ENCODE peak calls at places on chromosomes 1 and 21, in five cellular contexts. O is IMR-90, E is mesenchymal stem cell, T is H1, Q is trophoblast cell. U is an unnamed sample.

GRCh38 chr1:31127266-31127665 is 61.7 kb upstream of the PUM1 start:
- DNase-seq in T (no peak), E (peak; percentile 59), Q (no peak), O (peak; percentile 79), U (no peak)

GRCh38 chr1:59705849-59706599 is 108.7 kb upstream of the HOOK1 start:
- DNase-seq in O (peak; percentile 93), E (peak; percentile 85), Q (no peak), T (no peak), U (no peak)

GRCh38 chr1:8822383-8823294 is 5.2 kb upstream of the RERE start:
- DNase-seq in Q (peak; percentile 15), E (peak; percentile 96), O (peak; percentile 89), T (no peak), U (no peak)

GRCh38 chr1:109761227-109762038 is 2.3 kb downstream of the EPS8L3 start:
- DNase-seq in O (no peak), Q (no peak), E (peak; percentile 52), T (no peak), U (no peak)

GRCh38 chr1:20837554-20838192 is 50.6 kb upstream of the HP1BP3 start:
- DNase-seq in T (no peak), O (no peak), Q (no peak), E (peak; percentile 12), U (no peak)

GRCh38 chr21:43854773-43855633 is 10.0 kb upstream of the AGPAT3 start:
- DNase-seq in Q (no peak), E (peak; percentile 36), O (no peak), T (no peak), U (no peak)

GRCh38 chr1:3313579-3313955 is 140.9 kb upstream of the ARHGEF16 start:
- DNase-seq in Q (no peak), E (peak; percentile 82), O (peak; percentile 89), T (no peak), U (peak; percentile 40)

GRCh38 chr1:76759950-76760349 is 107.3 kb upstream of the ST6GALNAC5 start:
- DNase-seq in T (no peak), O (peak; percentile 3), E (peak; percentile 11), Q (peak; percentile 31), U (no peak)

GRCh38 chr1:86089765-86090164 is 66.8 kb downstream of the COL24A1 start:
- DNase-seq in Q (no peak), T (no peak), O (no peak), E (no peak), U (no peak)

GRCh38 chr21:41247561-41247968 is 69.0 kb upstream of the FAM3B start:
- DNase-seq in T (no peak), O (peak; percentile 76), Q (no peak), E (no peak), U (no peak)

GRCh38 chr1:185373813-185374524 is 56.9 kb upstream of the IVNS1ABP start:
- DNase-seq in O (peak; percentile 36), E (peak; percentile 52), T (no peak), Q (peak; percentile 18), U (no peak)

GRCh38 chr1:93692983-93693591 is 11.4 kb upstream of the BCAR3 start:
- DNase-seq in Q (peak; percentile 79), O (peak; percentile 90), T (no peak), E (peak; percentile 79), U (no peak)

GRCh38 chr1:40592107-40592773 is 60.8 kb downstream of the ZNF684 start:
- DNase-seq in O (peak; percentile 17), E (peak; percentile 17), T (no peak), Q (peak; percentile 35), U (no peak)

DNA sequence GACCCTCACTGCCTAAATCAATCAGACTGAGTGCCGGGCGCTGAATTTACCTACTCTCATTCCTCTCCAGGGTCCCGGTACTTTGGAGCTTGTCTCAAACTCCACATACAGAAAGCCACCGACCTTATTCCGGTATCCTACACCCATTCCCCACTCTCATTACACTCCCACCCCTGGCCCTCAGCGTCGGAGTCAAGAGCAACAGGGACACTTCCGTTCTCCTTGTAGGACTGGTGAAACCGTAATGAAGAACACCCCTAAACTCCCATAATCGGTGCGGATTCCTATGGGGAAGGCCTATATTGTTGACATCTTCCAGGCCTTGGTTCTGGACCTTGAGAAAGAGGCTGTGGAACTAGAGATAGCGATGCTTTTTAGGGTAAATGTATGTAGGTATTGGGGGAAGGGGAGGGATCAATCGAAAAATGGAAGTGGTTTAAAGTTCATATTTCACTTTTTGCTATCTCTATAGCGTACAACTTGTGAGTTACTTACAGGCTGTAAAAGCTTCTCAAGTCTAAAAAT is 862 bp downstream of the ZBED6 start:
- DNase-seq in O (peak; percentile 26), T (no peak), Q (peak; percentile 40), E (peak; percentile 66), U (no peak)
- H3K14ac ChIP-seq in O (peak overlapping the region; percentile 100), T (no peak overlapping the region), Q (peak overlapping the region; percentile 60), E (peak overlapping the region; percentile 70), U (no peak overlapping the region)

GRCh38 chr1:244917271-244917670 is 52.9 kb upstream of the HNRNPU start:
- DNase-seq in Q (no peak), E (no peak), T (no peak), O (no peak), U (no peak)

GRCh38 chr1:244915736-244916135 is 51.4 kb upstream of the HNRNPU start:
- DNase-seq in Q (no peak), T (no peak), O (no peak), E (no peak), U (no peak)

GRCh38 chr1:244918422-244919319 is 54.3 kb upstream of the HNRNPU start:
- DNase-seq in E (peak; percentile 36), O (peak; percentile 12), Q (peak; percentile 67), T (no peak), U (peak; percentile 21)

GRCh38 chr1:244920911-244921310 is 56.6 kb upstream of the HNRNPU start:
- DNase-seq in Q (peak; percentile 22), T (no peak), O (peak; percentile 30), E (peak; percentile 33), U (no peak)

GRCh38 chr1:244919320-244920282 is 55.3 kb upstream of the HNRNPU start:
- DNase-seq in E (no peak), O (no peak), T (no peak), Q (no peak), U (no peak)
- H3K4me3 ChIP-seq in E (peak overlapping the region; percentile 79), O (peak overlapping the region; percentile 52), T (no peak overlapping the region), Q (no peak overlapping the region), U (no peak overlapping the region)

GRCh38 chr1:115647919-115648597 is 6.3 kb downstream of the VANGL1 start:
- DNase-seq in E (no peak), O (no peak), Q (no peak), T (no peak), U (no peak)
- H2BK120ac ChIP-seq in E (no peak overlapping the region), O (no peak overlapping the region), Q (no peak overlapping the region), T (no peak overlapping the region), U (no peak overlapping the region)

GRCh38 chr1:43366179-43366578 is 1.6 kb downstream of the ELOVL1 start:
- DNase-seq in O (no peak), Q (peak; percentile 65), E (no peak), T (no peak), U (no peak)
- H3K14ac ChIP-seq in O (peak overlapping the region; percentile 99), Q (peak overlapping the region; percentile 5), E (no peak overlapping the region), T (no peak overlapping the region), U (no peak overlapping the region)

DNA sequence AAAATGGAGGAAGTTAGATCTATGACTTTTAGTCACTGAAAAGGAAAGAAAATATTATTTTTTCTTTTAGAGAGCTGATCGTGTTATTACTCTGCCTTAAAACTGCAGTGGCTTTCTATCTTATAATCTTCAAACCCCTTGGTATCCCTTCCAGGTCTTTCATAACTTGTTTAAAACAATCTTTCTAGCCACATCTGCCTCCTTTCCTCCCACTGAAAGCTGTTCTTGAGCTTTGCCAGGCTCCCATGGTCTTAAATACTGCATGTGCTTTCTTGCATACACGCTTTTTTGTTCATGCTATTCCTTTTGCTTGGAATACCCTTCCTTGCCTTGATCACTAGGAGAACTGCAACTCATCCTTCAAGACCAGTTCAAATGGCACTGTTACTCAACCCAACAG is 65.9 kb upstream of the GADD45A start:
- DNase-seq in O (no peak), T (no peak), E (no peak), Q (no peak), U (no peak)
- H3K4me3 ChIP-seq in O (no peak overlapping the region), T (no peak overlapping the region), E (peak overlapping the region; percentile 48), Q (no peak overlapping the region), U (no peak overlapping the region)

GRCh38 chr1:97013904-97014303 is 292.3 kb downstream of the PTBP2 start:
- DNase-seq in T (no peak), O (peak; percentile 76), Q (no peak), E (peak; percentile 18), U (no peak)

GRCh38 chr1:97014426-97014825 is 292.8 kb downstream of the PTBP2 start:
- DNase-seq in E (no peak), Q (no peak), T (no peak), O (no peak), U (no peak)

GRCh38 chr1:97017895-97018294 is 296.3 kb downstream of the PTBP2 start:
- DNase-seq in E (peak; percentile 12), O (no peak), Q (peak; percentile 38), T (peak; percentile 9), U (peak; percentile 20)
- H2BK120ac ChIP-seq in E (no peak overlapping the region), O (no peak overlapping the region), Q (no peak overlapping the region), T (peak overlapping the region; percentile 36), U (no peak overlapping the region)

DNA sequence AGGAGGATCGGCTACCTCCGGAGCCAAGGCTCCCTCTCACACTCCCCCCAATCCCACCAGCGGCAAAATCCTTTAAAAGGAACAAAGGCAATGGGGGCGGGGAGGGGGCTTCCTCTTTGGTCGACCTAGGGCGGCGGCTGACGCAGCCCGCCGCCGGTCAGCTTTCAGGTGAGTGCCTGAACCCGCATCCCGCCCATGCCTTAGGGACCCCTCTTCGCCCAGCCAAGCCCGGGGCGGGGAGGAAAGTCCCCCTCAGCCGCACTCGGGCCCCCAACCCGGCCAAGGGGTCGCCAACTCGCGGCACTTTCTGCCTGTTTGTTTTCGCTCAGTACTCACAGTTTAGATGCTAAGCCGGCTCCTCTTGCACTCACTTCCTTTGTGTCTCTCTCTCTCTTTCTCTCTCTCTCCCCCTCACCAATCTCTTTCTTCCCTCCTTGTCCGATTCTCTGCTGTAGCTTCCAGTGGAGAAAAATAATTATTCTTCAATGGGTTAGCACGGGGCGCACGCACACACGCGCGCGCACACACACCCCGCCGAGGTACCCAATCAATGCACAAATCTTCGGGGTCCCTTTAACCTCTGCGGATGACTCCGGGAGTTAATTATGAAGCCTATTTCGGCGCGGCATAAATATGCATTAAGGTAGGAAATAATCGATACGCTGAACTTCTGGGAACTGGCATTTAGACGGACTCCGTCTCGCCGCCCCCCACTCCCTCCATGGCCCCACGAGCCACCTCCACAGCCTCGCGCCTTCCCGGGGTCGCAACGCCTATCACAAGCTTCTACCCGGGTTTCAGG is at the start of gene BLACAT1:
- DNase-seq in O (no peak), T (no peak), Q (no peak), E (no peak), U (no peak)
- H3K14ac ChIP-seq in O (no peak within 1 kb of the TSS), T (no peak within 1 kb of the TSS), Q (no peak within 1 kb of the TSS), E (no peak within 1 kb of the TSS), U (peak within 1 kb of the TSS; percentile 97)

GRCh38 chr21:24220466-24220865 is 1386.8 kb downstream of the MRPL39 start:
- DNase-seq in Q (no peak), O (peak; percentile 0), E (no peak), T (no peak), U (no peak)
- H3K4me3 ChIP-seq in Q (no peak overlapping the region), O (no peak overlapping the region), E (no peak overlapping the region), T (no peak overlapping the region), U (no peak overlapping the region)